ENCODE peak calls at places on chromosomes 1 and 21, in seven cellular contexts. J is effector CD4-positive, alpha-beta T cell; L is left colon; F is OCI-LY7; C is NT2/D1; G is putamen; H is GM13977. P is an unnamed sample.

GRCh38 chr1:116711061-116711582 is 43.1 kb upstream of the CD2 start:
- DNase-seq in J (no peak), F (peak), C (no peak), L (no peak), H (no peak), G (no peak), P (no peak)

GRCh38 chr1:242240061-242240460 is 241.2 kb upstream of the MAP1LC3C start:
- DNase-seq in C (no peak), H (no peak), L (no peak), G (no peak), F (no peak), J (no peak), P (no peak)

GRCh38 chr1:157773723-157774350 is 3.1 kb downstream of the FCRL2 start:
- DNase-seq in J (no peak), G (no peak), C (peak), H (peak), F (peak), L (peak), P (peak)

GRCh38 chr1:53636621-53637171 is 102.3 kb downstream of the GLIS1 start:
- DNase-seq in C (no peak), J (no peak), G (no peak), H (no peak), L (no peak), F (no peak), P (peak)

GRCh38 chr21:26736449-26736848 is 108.8 kb downstream of the ADAMTS1 start:
- DNase-seq in H (no peak), C (no peak), G (no peak), F (no peak), L (no peak), J (no peak), P (no peak)

GRCh38 chr1:214900590-214900989 is 181.9 kb upstream of the KCNK2 start:
- DNase-seq in H (no peak), C (no peak), G (no peak), J (no peak), F (no peak), L (no peak), P (no peak)

GRCh38 chr1:86701731-86702130 is 2.6 kb upstream of the SH3GLB1 start:
- DNase-seq in J (no peak), G (no peak), F (no peak), H (no peak), C (no peak), L (no peak), P (no peak)

GRCh38 chr1:246110343-246111219 is 396.5 kb downstream of the SMYD3 start:
- DNase-seq in J (no peak), H (no peak), F (no peak), L (peak), G (no peak), C (no peak), P (no peak)

GRCh38 chr1:89274431-89274857 is 1.8 kb upstream of the GBP5 start:
- DNase-seq in C (no peak), F (no peak), H (no peak), G (no peak), J (no peak), L (no peak), P (no peak)

GRCh38 chr21:31218830-31219608 is 125.0 kb downstream of the TIAM1 start:
- DNase-seq in H (no peak), C (no peak), F (no peak), J (no peak), L (peak), G (peak), P (no peak)